ENCODE peak calls at places on chromosomes 7 and 10, in eight cellular contexts. F is upper lobe of left lung, U is Peyer's patch, K is right lobe of liver, V is ovary, T is A549, W is IMR-90, M is heart left ventricle. Y is an unnamed sample.

GRCh38 chr10:33465747-33466146 is 131.3 kb upstream of the NRP1 start:
- DNase-seq in U (no peak), F (no peak), T (no peak), K (no peak), V (no peak), W (peak; percentile 8), M (no peak), Y (no peak)

GRCh38 chr7:149642579-149642978 is 130.8 kb downstream of the ZNF467 start:
- DNase-seq in F (no peak), M (peak; percentile 35), K (no peak), W (no peak), U (no peak), T (no peak), V (no peak), Y (no peak)

GRCh38 chr7:98808751-98809460 is 60.9 kb downstream of the TMEM130 start:
- DNase-seq in V (no peak), M (no peak), F (no peak), U (no peak), K (no peak), W (no peak), T (no peak), Y (no peak)

GRCh38 chr7:36280840-36281812 is 108.5 kb upstream of the ANLN start:
- DNase-seq in K (no peak), T (peak; percentile 85), W (peak; percentile 90), F (peak; percentile 79), V (peak; percentile 65), M (peak; percentile 60), U (peak; percentile 84), Y (peak; percentile 72)

GRCh38 chr10:92695679-92696605 is 6.2 kb downstream of the HHEX start:
- DNase-seq in V (peak; percentile 48), F (peak; percentile 83), U (no peak), K (peak; percentile 82), M (no peak), T (peak; percentile 22), W (peak; percentile 70), Y (peak; percentile 39)

GRCh38 chr10:81911328-81911727 is 36.3 kb downstream of the NRG3 start:
- DNase-seq in M (no peak), W (no peak), V (no peak), K (no peak), U (no peak), T (no peak), F (no peak), Y (no peak)

GRCh38 chr10:47184724-47185330 is 115.2 kb upstream of the GDF10 start:
- DNase-seq in W (no peak), F (peak; percentile 25), T (no peak), V (no peak), M (no peak), K (peak; percentile 40), U (no peak), Y (no peak)

GRCh38 chr7:29327455-29327854 is 132.9 kb downstream of the CHN2 start:
- DNase-seq in W (no peak), M (no peak), K (no peak), U (no peak), V (no peak), T (no peak), F (no peak), Y (no peak)

GRCh38 chr7:151608031-151608551 is 88.4 kb upstream of the RHEB start:
- DNase-seq in U (peak; percentile 81), T (no peak), K (no peak), M (no peak), F (peak; percentile 54), V (no peak), W (no peak), Y (no peak)

GRCh38 chr7:151448261-151449252 is 8.6 kb upstream of the CRYGN start:
- DNase-seq in T (peak; percentile 90), W (peak; percentile 41), V (peak; percentile 79), F (peak; percentile 90), M (peak; percentile 69), U (peak; percentile 88), K (peak; percentile 74), Y (peak; percentile 67)

GRCh38 chr10:127227663-127228062 is 31.3 kb upstream of the INSYN2A start:
- DNase-seq in T (no peak), U (no peak), W (no peak), M (no peak), K (no peak), F (no peak), V (no peak), Y (no peak)

GRCh38 chr7:42175834-42176745 is 60.9 kb downstream of the GLI3 start:
- DNase-seq in M (no peak), T (no peak), K (no peak), W (no peak), F (no peak), U (no peak), V (no peak), Y (no peak)

GRCh38 chr10:131250454-131251145 is 60.9 kb downstream of the TCERG1L start:
- DNase-seq in U (no peak), K (peak; percentile 35), M (no peak), V (no peak), F (no peak), T (no peak), W (no peak), Y (no peak)

GRCh38 chr10:69583106-69583505 is 9.9 kb upstream of the NEUROG3 start:
- DNase-seq in M (no peak), K (no peak), V (no peak), W (no peak), U (no peak), T (no peak), F (no peak), Y (no peak)

GRCh38 chr10:127398140-127398966 is 150.8 kb upstream of the NPS start:
- DNase-seq in F (no peak), W (peak; percentile 73), K (no peak), U (no peak), V (no peak), T (no peak), M (no peak), Y (no peak)

GRCh38 chr7:17299477-17299991 is 1.1 kb downstream of the AHR start:
- DNase-seq in F (no peak), M (no peak), V (no peak), U (peak; percentile 52), W (peak; percentile 24), T (no peak), K (no peak), Y (no peak)

GRCh38 chr7:31372538-31372937 is 32.0 kb upstream of the NEUROD6 start:
- DNase-seq in T (no peak), M (no peak), U (no peak), K (no peak), W (no peak), V (no peak), F (no peak), Y (no peak)

GRCh38 chr7:134415700-134416099 is 43.2 kb downstream of the AKR1B1 start:
- DNase-seq in M (no peak), U (no peak), K (no peak), W (no peak), F (no peak), V (no peak), T (no peak), Y (no peak)

GRCh38 chr10:68877482-68877881 is 23.6 kb upstream of the DDX50 start:
- DNase-seq in T (no peak), W (no peak), K (no peak), M (no peak), F (no peak), U (no peak), V (no peak), Y (no peak)

GRCh38 chr7:99918959-99919813 is at the start of gene TRIM4:
- DNase-seq in F (peak; percentile 95), M (peak; percentile 92), W (peak; percentile 91), T (peak; percentile 92), U (peak; percentile 97), K (peak; percentile 95), V (peak; percentile 90), Y (peak; percentile 94)
- TF ChIP-seq POLR2A in F (peak; percentile 93), M (peak; percentile 88), W (peak; percentile 84), T (peak; percentile 72), U (peak; percentile 87), K (peak; percentile 92), V (peak; percentile 77), Y (peak; percentile 94)

GRCh38 chr7:141207661-141208060 is 133.8 kb downstream of the TMEM178B start:
- DNase-seq in K (no peak), U (no peak), W (no peak), T (no peak), V (no peak), F (no peak), M (no peak), Y (no peak)

GRCh38 chr7:141210862-141211261 is 137.0 kb downstream of the TMEM178B start:
- DNase-seq in F (no peak), V (no peak), M (no peak), W (no peak), U (no peak), K (no peak), T (no peak), Y (no peak)

GRCh38 chr7:141217938-141218337 is 144.1 kb downstream of the TMEM178B start:
- DNase-seq in K (no peak), M (no peak), W (no peak), U (no peak), T (no peak), V (no peak), F (no peak), Y (no peak)

GRCh38 chr7:141208539-141208938 is 134.7 kb downstream of the TMEM178B start:
- DNase-seq in V (no peak), T (no peak), U (no peak), K (no peak), M (no peak), W (no peak), F (no peak), Y (no peak)

GRCh38 chr7:141213226-141213625 is 139.4 kb downstream of the TMEM178B start:
- DNase-seq in T (no peak), W (no peak), M (no peak), U (no peak), F (no peak), V (no peak), K (no peak), Y (no peak)
- TF ChIP-seq POLR2A in T (no peak), W (no peak), M (no peak), U (no peak), F (no peak), V (no peak), K (no peak), Y (no peak)

DNA sequence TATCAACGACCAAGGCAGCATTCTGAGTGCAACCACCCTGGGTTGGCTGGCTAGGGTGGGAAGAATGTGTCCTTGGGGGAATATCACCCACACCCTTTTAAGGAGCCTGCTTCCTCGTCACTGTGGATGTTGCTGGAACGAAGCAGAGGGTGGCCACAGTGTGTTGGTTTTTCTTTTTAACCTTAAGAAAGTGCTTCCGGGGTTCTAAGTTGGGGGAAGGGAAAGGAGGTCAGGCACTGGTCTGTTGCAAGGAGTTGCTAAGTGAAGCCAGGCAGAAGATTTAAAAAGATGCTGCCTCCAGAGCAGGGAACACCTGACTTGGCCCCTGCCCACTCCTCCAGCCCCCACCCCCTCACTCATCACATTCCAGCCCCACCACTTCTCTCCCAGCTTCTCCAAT is 213.1 kb downstream of the EMX2 start:
- DNase-seq in T (no peak), U (no peak), M (no peak), F (no peak), W (no peak), V (no peak), K (no peak), Y (no peak)
- TF ChIP-seq POLR2A in T (no peak), U (no peak), M (no peak), F (no peak), W (no peak), V (no peak), K (no peak), Y (no peak)

DNA sequence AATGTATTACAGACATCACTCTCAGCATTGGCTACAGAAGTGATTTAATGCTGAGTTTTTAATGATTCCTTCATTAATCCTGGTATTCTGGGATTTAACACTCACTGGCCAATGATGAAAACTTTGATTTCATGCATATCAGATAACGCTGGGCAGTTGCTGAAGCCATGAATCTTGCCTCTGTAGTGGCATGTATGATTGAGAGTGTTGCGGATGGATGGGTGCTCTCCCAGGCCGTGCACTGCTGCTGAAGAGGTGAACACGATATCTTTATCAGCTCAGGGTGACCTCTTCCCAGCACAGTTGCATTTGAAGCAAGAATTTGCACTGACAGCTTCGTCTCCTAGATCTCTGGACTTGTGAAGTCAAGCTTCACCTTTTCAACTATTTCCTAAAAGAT is 168.7 kb downstream of the LRRC4 start:
- DNase-seq in V (no peak), F (no peak), W (no peak), T (no peak), K (no peak), U (no peak), M (no peak), Y (no peak)
- TF ChIP-seq POLR2A in V (no peak), F (no peak), W (no peak), T (no peak), K (no peak), U (no peak), M (no peak), Y (no peak)